ENCODE peak calls at places on chromosomes 13 and 19, in six cellular contexts. S, M, U, O, A and C are unnamed samples.

GRCh38 chr19:49473868-49474544 is at the start of gene FLT3LG:
- DNase-seq in A (peak), M (peak), U (peak), S (peak), O (peak), C (peak)

GRCh38 chr19:15871570-15871969 is 26.3 kb downstream of the CYP4F2 start:
- DNase-seq in S (no peak), A (no peak), U (no peak), O (no peak), M (no peak), C (no peak)

GRCh38 chr13:73677041-73677589 is 457.1 kb downstream of the KLF12 start:
- DNase-seq in M (no peak), S (no peak), U (no peak), A (no peak), O (no peak), C (no peak)

GRCh38 chr19:6464070-6464873 is at the start of gene CRB3:
- DNase-seq in U (peak), S (peak), M (no peak), O (no peak), A (peak), C (no peak)

GRCh38 chr19:7989071-7989575 is 16.3 kb downstream of the ELAVL1 start:
- DNase-seq in A (no peak), U (no peak), S (peak), O (no peak), M (no peak), C (no peak)

GRCh38 chr19:10006335-10006708 is 4.0 kb downstream of the COL5A3 start:
- DNase-seq in O (no peak), S (no peak), A (no peak), U (no peak), M (no peak), C (no peak)

GRCh38 chr13:32318072-32318471 is 2.8 kb downstream of the BRCA2 start:
- DNase-seq in U (no peak), M (no peak), S (no peak), A (no peak), O (no peak), C (no peak)

GRCh38 chr13:99652901-99653300 is 151.6 kb downstream of the TM9SF2 start:
- DNase-seq in O (no peak), U (no peak), A (no peak), M (no peak), S (no peak), C (no peak)

GRCh38 chr13:70237131-70237530 is 128.9 kb upstream of the KLHL1 start:
- DNase-seq in A (no peak), M (no peak), S (no peak), U (no peak), O (no peak), C (no peak)

GRCh38 chr13:101514695-101515275 is 62.3 kb downstream of the ITGBL1 start:
- DNase-seq in A (no peak), U (no peak), M (no peak), S (no peak), O (no peak), C (peak)

GRCh38 chr13:66860868-66861447 is 369.2 kb downstream of the PCDH9 start:
- DNase-seq in O (no peak), U (no peak), A (no peak), S (no peak), M (no peak), C (no peak)

GRCh38 chr13:60759499-60759898 is 362.5 kb downstream of the TDRD3 start:
- DNase-seq in O (no peak), M (no peak), S (peak), U (no peak), A (peak), C (peak)

GRCh38 chr13:113895436-113895835 is 31.6 kb upstream of the GAS6 start:
- DNase-seq in U (no peak), A (no peak), S (no peak), M (no peak), O (no peak), C (no peak)

GRCh38 chr19:49808762-49809154 is 4.3 kb downstream of the FUZ start:
- DNase-seq in U (peak), A (peak), S (peak), O (peak), M (peak), C (peak)

GRCh38 chr13:43307921-43308433 is 284.6 kb downstream of the DNAJC15 start:
- DNase-seq in O (peak), S (peak), U (no peak), A (peak), M (peak), C (peak)

GRCh38 chr13:99982741-99983400 is 1.3 kb downstream of the ZIC2 start:
- DNase-seq in S (no peak), A (no peak), M (no peak), U (peak), O (no peak), C (peak)

GRCh38 chr19:45161715-45162463 is 1.1 kb upstream of the NKPD1 start:
- DNase-seq in A (peak), O (no peak), S (no peak), U (peak), M (no peak), C (no peak)

GRCh38 chr19:29371766-29372415 is 153.9 kb upstream of the VSTM2B start:
- DNase-seq in A (no peak), O (no peak), U (peak), M (no peak), S (no peak), C (no peak)

GRCh38 chr19:7925171-7925837 is 631 bp downstream of the CTXN1 start:
- DNase-seq in A (peak), M (peak), U (peak), S (peak), O (no peak), C (peak)

GRCh38 chr19:18020212-18021067 is 12.5 kb downstream of the ARRDC2 start:
- DNase-seq in A (peak), M (no peak), S (peak), O (peak), U (no peak), C (no peak)

GRCh38 chr13:39888865-39889810 is 233.7 kb downstream of the COG6 start:
- DNase-seq in S (no peak), M (no peak), O (no peak), U (no peak), A (no peak), C (no peak)

GRCh38 chr19:2167896-2168618 is 4.3 kb downstream of the DOT1L start:
- DNase-seq in A (peak), U (no peak), M (no peak), O (no peak), S (peak), C (peak)

GRCh38 chr13:65985632-65986031 is 1244.5 kb downstream of the PCDH9 start:
- DNase-seq in U (peak), S (no peak), M (no peak), A (no peak), O (no peak), C (no peak)

GRCh38 chr19:46487802-46488445 is 7.7 kb downstream of the PNMA8B start:
- DNase-seq in U (peak), A (peak), M (peak), S (peak), O (peak), C (peak)

GRCh38 chr13:94239135-94239534 is 240.3 kb downstream of the DCT start:
- DNase-seq in A (no peak), M (no peak), O (no peak), U (no peak), S (no peak), C (no peak)

GRCh38 chr13:30376426-30377311 is 45.6 kb upstream of the UBE2L5 start:
- DNase-seq in S (peak), O (no peak), U (no peak), A (peak), M (peak), C (no peak)

GRCh38 chr19:12769689-12770088 is 5.7 kb downstream of the HOOK2 start:
- DNase-seq in S (peak), O (no peak), U (peak), M (no peak), A (peak), C (peak)

GRCh38 chr19:10762656-10763055 is 44.8 kb downstream of the DNM2 start:
- DNase-seq in U (no peak), S (no peak), O (no peak), A (no peak), M (no peak), C (no peak)

GRCh38 chr19:38850231-38850975 is 617 bp upstream of the HNRNPL start:
- DNase-seq in S (peak), O (peak), M (peak), A (peak), U (peak), C (peak)

GRCh38 chr13:73776137-73776785 is 357.9 kb downstream of the KLF12 start:
- DNase-seq in M (no peak), O (no peak), U (no peak), S (no peak), A (no peak), C (no peak)

GRCh38 chr13:30158774-30159445 is 148.4 kb downstream of the KATNAL1 start:
- DNase-seq in O (peak), S (no peak), U (no peak), A (peak), M (no peak), C (no peak)

GRCh38 chr19:7620442-7621412 is 8.6 kb downstream of the XAB2 start:
- DNase-seq in A (no peak), M (no peak), S (no peak), O (no peak), U (no peak), C (no peak)

GRCh38 chr13:23617551-23618014 is 47.4 kb downstream of the TNFRSF19 start:
- DNase-seq in S (no peak), M (no peak), A (no peak), O (no peak), U (no peak), C (peak)

GRCh38 chr13:27599845-27600553 is 20.3 kb downstream of the LNX2 start:
- DNase-seq in M (no peak), A (peak), O (no peak), S (no peak), U (no peak), C (peak)

GRCh38 chr19:54415208-54415900 is at the start of gene TTYH1:
- DNase-seq in S (no peak), O (no peak), A (no peak), M (peak), U (peak), C (no peak)

GRCh38 chr19:15330801-15331418 is 1.4 kb downstream of the BRD4 start:
- DNase-seq in A (no peak), S (peak), O (no peak), M (no peak), U (no peak), C (peak)

GRCh38 chr19:43524922-43525835 is 1.8 kb downstream of the ETHE1 start:
- DNase-seq in U (peak), A (peak), S (peak), O (peak), M (no peak), C (no peak)

GRCh38 chr19:45895519-45895972 is 6.9 kb downstream of the MYPOP start:
- DNase-seq in A (no peak), M (no peak), U (no peak), S (no peak), O (no peak), C (no peak)

GRCh38 chr19:7928334-7928706 is 2.4 kb upstream of the CTXN1 start:
- DNase-seq in A (no peak), M (no peak), U (no peak), S (no peak), O (no peak), C (no peak)

GRCh38 chr19:19663292-19664120 is at the start of gene ATP13A1:
- DNase-seq in U (peak), M (peak), O (peak), S (peak), A (peak), C (peak)

GRCh38 chr19:19662344-19662743 is 1.1 kb downstream of the ATP13A1 start:
- DNase-seq in U (peak), S (no peak), A (no peak), O (no peak), M (no peak), C (no peak)

GRCh38 chr19:19661675-19662251 is 1.7 kb downstream of the ATP13A1 start:
- DNase-seq in S (no peak), U (peak), A (no peak), M (peak), O (no peak), C (peak)

GRCh38 chr19:19661141-19661674 is 2.3 kb downstream of the ATP13A1 start:
- DNase-seq in S (no peak), M (no peak), U (peak), A (no peak), O (no peak), C (no peak)

GRCh38 chr19:19662866-19663291 is 597 bp downstream of the ATP13A1 start:
- DNase-seq in U (no peak), A (no peak), O (no peak), M (no peak), S (no peak), C (no peak)
- TF ChIP-seq POLR2A in U (no peak), A (no peak), O (no peak), M (no peak), S (no peak), C (no peak)

DNA sequence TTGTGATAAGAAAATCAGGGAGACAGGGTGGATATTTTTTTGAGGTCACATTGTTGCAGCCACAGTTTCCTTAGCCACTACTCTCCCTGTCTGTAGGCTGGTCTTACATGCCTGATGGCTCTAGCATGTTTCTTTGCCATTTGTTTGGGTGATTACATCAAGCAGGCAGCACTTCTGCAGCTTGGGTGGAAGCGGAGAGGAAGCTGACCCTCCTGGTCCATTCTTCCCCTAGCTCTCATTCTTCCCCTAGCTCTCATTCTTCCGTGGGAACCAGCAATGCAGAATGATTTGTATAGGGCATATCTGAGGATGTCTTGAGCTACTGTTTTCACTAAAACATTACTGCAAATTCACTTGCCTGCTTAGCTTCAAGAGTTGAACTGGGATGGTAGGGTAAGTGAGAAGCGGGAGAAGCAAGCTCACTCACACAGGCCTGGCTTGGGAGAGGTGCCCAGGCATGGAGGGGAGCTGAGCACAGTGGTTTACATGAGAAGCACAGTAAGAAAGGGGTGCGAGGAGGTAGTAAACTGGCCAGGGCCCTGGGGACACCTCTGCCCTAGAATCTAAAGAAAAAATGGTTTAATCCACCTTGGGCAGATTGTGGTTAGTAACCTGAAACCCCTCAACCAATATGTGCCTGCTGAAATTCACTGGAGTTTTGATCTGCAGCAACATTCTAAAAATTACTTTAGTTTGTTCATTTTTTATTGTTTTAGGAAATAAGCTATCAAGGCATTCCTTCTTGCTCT is 538.9 kb downstream of the RFC3 start:
- DNase-seq in M (no peak), A (no peak), U (no peak), O (no peak), S (no peak), C (no peak)
- TF ChIP-seq POLR2A in M (no peak), A (no peak), U (no peak), O (no peak), S (no peak), C (no peak)

GRCh38 chr19:685457-685931 is 9.3 kb downstream of the FSTL3 start:
- DNase-seq in O (no peak), U (no peak), A (no peak), S (no peak), M (no peak), C (no peak)
- TF ChIP-seq POLR2A in O (no peak), U (no peak), A (no peak), S (no peak), M (no peak), C (no peak)

GRCh38 chr19:1032264-1032867 is 6.0 kb downstream of the CNN2 start:
- DNase-seq in S (no peak), M (no peak), U (no peak), O (no peak), A (no peak), C (no peak)

GRCh38 chr19:1027020-1027952 is 878 bp downstream of the CNN2 start:
- DNase-seq in O (no peak), S (no peak), M (no peak), A (no peak), U (no peak), C (peak)

GRCh38 chr19:1026189-1027019 is at the start of gene CNN2:
- DNase-seq in M (peak), O (peak), S (peak), A (peak), U (peak), C (peak)

DNA sequence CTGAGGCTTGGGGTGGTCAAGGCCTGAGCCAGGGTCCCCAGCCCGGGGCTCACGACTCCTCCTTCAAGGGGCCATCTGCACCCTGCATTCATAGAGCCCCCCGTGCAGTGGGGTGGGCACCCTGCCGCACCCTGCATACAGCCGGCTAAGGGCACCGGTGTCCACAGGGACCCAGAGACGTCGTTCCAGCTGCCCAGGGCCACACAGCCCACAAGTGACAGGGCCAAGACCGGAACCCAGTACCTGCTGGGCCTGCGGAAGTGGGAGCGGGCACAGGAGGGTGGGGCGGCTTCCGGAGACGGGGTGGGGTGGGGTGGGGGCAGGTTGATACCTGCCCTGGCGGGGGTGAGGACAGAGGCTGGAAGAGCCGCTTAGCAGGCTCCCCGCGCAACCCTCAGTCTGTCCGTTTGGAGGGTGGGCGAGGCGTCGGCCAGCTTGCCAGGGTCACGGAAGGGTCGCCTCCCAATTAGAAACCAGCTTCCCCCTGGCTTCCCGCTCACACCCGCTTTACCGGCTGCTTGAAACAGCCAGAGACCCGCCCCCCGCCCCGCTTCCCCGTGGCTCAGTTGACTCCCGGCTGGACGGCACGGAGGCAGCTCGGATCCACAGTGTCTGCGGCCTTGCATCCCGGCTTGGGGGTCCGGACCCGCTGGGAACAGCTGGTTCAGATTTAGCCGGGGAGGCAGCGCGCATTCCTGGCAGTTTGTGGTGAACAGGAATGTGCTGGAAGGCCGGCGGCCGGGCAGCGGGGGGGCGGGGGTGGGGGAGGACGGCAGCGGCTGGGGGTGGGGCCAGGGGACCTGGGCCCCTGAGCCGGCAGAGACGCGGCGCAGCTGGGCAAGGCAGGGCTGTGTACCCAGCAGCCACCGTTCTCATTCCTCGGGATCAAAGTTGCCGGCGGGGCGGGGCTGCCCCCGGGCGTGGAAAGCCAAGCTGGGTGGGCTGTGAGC is 1.8 kb downstream of the CNN2 start:
- DNase-seq in O (no peak), M (peak), U (peak), S (peak), A (peak), C (peak)
- TF ChIP-seq POLR2A in O (no peak), M (peak), U (peak), S (no peak), A (no peak), C (no peak)

GRCh38 chr19:32858559-32858958 is 11.0 kb downstream of the SLC7A9 start:
- DNase-seq in M (no peak), O (no peak), U (no peak), A (no peak), S (peak), C (no peak)
- TF ChIP-seq POLR2A in M (no peak), O (no peak), U (no peak), A (no peak), S (no peak), C (no peak)

DNA sequence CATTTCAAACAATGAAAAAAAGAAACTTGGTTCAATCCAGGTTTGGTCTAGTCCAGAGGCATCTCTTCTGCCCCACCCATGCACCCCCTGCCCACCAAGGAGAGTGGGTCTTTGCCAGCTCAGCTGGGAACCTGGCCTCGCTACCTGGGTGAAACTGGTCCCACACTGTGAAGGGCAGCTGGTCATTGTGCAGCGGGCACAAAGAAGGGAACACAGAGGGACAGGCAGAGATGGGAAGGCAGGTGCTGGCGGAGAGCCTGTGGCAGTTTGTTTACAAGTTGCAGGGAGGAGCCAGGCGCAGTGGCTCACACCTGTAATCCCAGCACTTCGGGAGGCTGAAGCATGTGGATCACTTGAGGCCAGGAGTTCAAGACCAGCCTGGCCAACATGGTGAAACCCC is 50.1 kb downstream of the CPAMD8 start:
- DNase-seq in A (no peak), S (no peak), U (no peak), O (no peak), M (no peak), C (no peak)
- TF ChIP-seq POLR2A in A (no peak), S (no peak), U (no peak), O (no peak), M (no peak), C (no peak)